ENCODE peak calls at places on chromosomes 4 and X, in nine cellular contexts. E is NCI-H510A treated with DMSO at 0.1 percent for 48 hours; L is fibroblast of mammary gland; Y is HuH-7.5; U is caudate nucleus; K is D341Med; C is progenitor cell of endocrine pancreas; X is CD4-positive, alpha-beta T cell; F is HL-60. D is an unnamed sample.
A peak's percentile ranks its signal among the peaks of the same experiment; 100 is the strongest.

GRCh38 chr4:184145596-184145995 is 72.1 kb downstream of the ENPP6 start:
- DNase-seq in E (no peak), L (no peak), Y (no peak), U (no peak), K (no peak), C (no peak), X (no peak), F (no peak), D (no peak)

GRCh38 chr4:180668732-180669131 is 1574.5 kb upstream of the TENM3 start:
- DNase-seq in E (no peak), L (no peak), Y (no peak), U (no peak), K (no peak), C (no peak), X (no peak), F (no peak), D (no peak)

GRCh38 chr4:46715468-46715867 is 193.6 kb downstream of the COX7B2 start:
- DNase-seq in E (no peak), L (no peak), Y (no peak), U (no peak), K (no peak), C (no peak), X (no peak), F (no peak), D (no peak)

GRCh38 chr4:6942238-6942800 is 32.7 kb downstream of the TBC1D14 start:
- DNase-seq in E (no peak), L (peak; percentile 94), Y (no peak), U (no peak), K (no peak), C (no peak), X (peak; percentile 24), F (peak; percentile 75), D (peak; percentile 99)

GRCh38 chr4:45350438-45350837 is 624.1 kb upstream of the GNPDA2 start:
- DNase-seq in E (peak; percentile 21), L (peak; percentile 48), Y (no peak), U (no peak), K (no peak), C (no peak), X (no peak), F (no peak), D (peak; percentile 1)

GRCh38 chrX:19740744-19741143 is 146.7 kb downstream of the SH3KBP1 start:
- DNase-seq in E (no peak), L (no peak), Y (no peak), U (no peak), K (no peak), C (no peak), X (no peak), F (no peak), D (no peak)

GRCh38 chr4:173990126-173990878 is 293.2 kb downstream of the FBXO8 start:
- DNase-seq in E (peak; percentile 10), L (peak; percentile 70), Y (no peak), U (no peak), K (peak; percentile 31), C (no peak), X (no peak), F (no peak), D (peak; percentile 65)

GRCh38 chr4:6466756-6467381 is 5.5 kb downstream of the PPP2R2C start:
- DNase-seq in E (no peak), L (no peak), Y (no peak), U (no peak), K (no peak), C (no peak), X (no peak), F (no peak), D (no peak)

GRCh38 chr4:7365472-7366179 is 69.1 kb downstream of the PSAPL1 start:
- DNase-seq in E (peak; percentile 61), L (no peak), Y (no peak), U (peak; percentile 80), K (peak; percentile 81), C (no peak), X (no peak), F (no peak), D (no peak)

GRCh38 chr4:111014537-111014936 is 391.7 kb upstream of the PITX2 start:
- DNase-seq in E (no peak), L (no peak), Y (no peak), U (no peak), K (no peak), C (no peak), X (no peak), F (no peak), D (no peak)

GRCh38 chr4:136412708-136413107 is 1119.6 kb downstream of the PCDH18 start:
- DNase-seq in E (no peak), L (peak; percentile 40), Y (no peak), U (no peak), K (no peak), C (no peak), X (no peak), F (no peak), D (peak; percentile 67)

GRCh38 chrX:136586386-136586785 is 54.4 kb downstream of the VGLL1 start:
- DNase-seq in E (no peak), L (peak; percentile 3), Y (no peak), U (no peak), K (no peak), C (no peak), X (peak; percentile 64), F (no peak), D (peak; percentile 7)

GRCh38 chr4:157072002-157072401 is 3.9 kb upstream of the GLRB start:
- DNase-seq in E (no peak), L (peak; percentile 52), Y (no peak), U (no peak), K (no peak), C (no peak), X (no peak), F (no peak), D (peak; percentile 54)

GRCh38 chrX:85828771-85829170 is 218.6 kb downstream of the CHM start:
- DNase-seq in E (no peak), L (no peak), Y (no peak), U (no peak), K (no peak), C (no peak), X (no peak), F (no peak), D (no peak)

GRCh38 chrX:136708348-136708747 is 60.4 kb downstream of the CD40LG start:
- DNase-seq in E (no peak), L (no peak), Y (no peak), U (no peak), K (no peak), C (no peak), X (no peak), F (no peak), D (no peak)

GRCh38 chr4:53682908-53683307 is 91.6 kb upstream of the LNX1 start:
- DNase-seq in E (no peak), L (no peak), Y (no peak), U (no peak), K (no peak), C (no peak), X (no peak), F (no peak), D (no peak)

GRCh38 chr4:6263541-6264540 is 5.8 kb upstream of the WFS1 start:
- DNase-seq in E (no peak), L (peak; percentile 55), Y (no peak), U (peak; percentile 25), K (peak; percentile 63), C (no peak), X (no peak), F (no peak), D (peak; percentile 69)

GRCh38 chrX:154779261-154779660 is 16.6 kb downstream of the DKC1 start:
- DNase-seq in E (no peak), L (peak; percentile 85), Y (no peak), U (no peak), K (no peak), C (no peak), X (no peak), F (no peak), D (peak; percentile 64)

GRCh38 chr4:7291372-7292135 is 99.2 kb downstream of the SORCS2 start:
- DNase-seq in E (no peak), L (no peak), Y (no peak), U (peak; percentile 52), K (no peak), C (no peak), X (no peak), F (no peak), D (peak; percentile 14)

D was measured in iris pigment epithelial cell.